ENCODE peak calls at places on chromosomes 4 and X, in nine cellular contexts. K is cardiac muscle cell; T is fibroblast of lung; R is A549; A is tibial artery; Y is astrocyte; U is CD4-positive, alpha-beta T cell; M is lung; N is body of pancreas. F is an unnamed sample. For H3K9me3, the result is how much of the 10 kb centered on the place peaks cover.

GRCh38 chr4:168674077-168674747 is 177.4 kb downstream of the PALLD start:
- DNase-seq in N (no peak), Y (peak), T (peak), A (no peak), R (no peak), M (no peak), K (peak), U (no peak), F (no peak)

GRCh38 chr4:61400446-61400845 is 200.3 kb downstream of the ADGRL3 start:
- DNase-seq in Y (no peak), N (no peak), A (no peak), T (no peak), U (no peak), K (no peak), R (no peak), M (no peak), F (no peak)

GRCh38 chr4:20203508-20203907 is 48.2 kb upstream of the SLIT2 start:
- DNase-seq in U (no peak), A (no peak), N (no peak), Y (peak), R (no peak), M (no peak), T (peak), K (no peak), F (no peak)

GRCh38 chr4:40924096-40924792 is 174.5 kb downstream of the NSUN7 start:
- DNase-seq in Y (no peak), R (peak), N (peak), A (peak), T (peak), M (peak), K (peak), U (peak), F (peak)

GRCh38 chr4:169203891-169204290 is 66.9 kb downstream of the SH3RF1 start:
- DNase-seq in N (no peak), R (no peak), A (no peak), M (no peak), Y (no peak), T (no peak), U (no peak), K (no peak), F (no peak)

GRCh38 chrX:3520458-3520857 is 174.0 kb upstream of the MXRA5 start:
- DNase-seq in N (no peak), R (no peak), U (no peak), M (no peak), T (peak), A (no peak), Y (peak), K (no peak), F (no peak)

GRCh38 chr4:77662396-77662795 is 56.8 kb downstream of the CXCL13 start:
- DNase-seq in U (no peak), M (peak), T (no peak), R (no peak), N (no peak), A (no peak), Y (no peak), K (no peak), F (no peak)

GRCh38 chr4:156829194-156829593 is 142.4 kb downstream of the PDGFC start:
- DNase-seq in Y (peak), T (peak), R (no peak), M (no peak), U (no peak), A (peak), N (no peak), K (no peak), F (no peak)

GRCh38 chr4:6608758-6609414 is 31.6 kb upstream of the MRFAP1 start:
- DNase-seq in M (no peak), R (no peak), U (no peak), N (no peak), T (no peak), A (no peak), Y (no peak), K (peak), F (no peak)

GRCh38 chrX:108122748-108123147 is 31.2 kb downstream of the ATG4A start:
- DNase-seq in Y (peak), K (no peak), A (no peak), R (no peak), T (peak), U (no peak), M (no peak), N (no peak), F (no peak)

GRCh38 chr4:46819095-46819494 is 90.0 kb downstream of the COX7B2 start:
- DNase-seq in U (no peak), T (no peak), R (no peak), K (no peak), Y (no peak), M (no peak), N (no peak), A (no peak), F (no peak)

GRCh38 chr4:183142566-183143545 is 43.8 kb downstream of the WWC2 start:
- DNase-seq in Y (peak), M (no peak), U (no peak), R (no peak), K (peak), A (peak), T (peak), N (peak), F (no peak)

GRCh38 chr4:61443813-61444510 is 243.8 kb downstream of the ADGRL3 start:
- DNase-seq in U (no peak), A (no peak), N (no peak), K (no peak), Y (peak), T (peak), R (no peak), M (no peak), F (no peak)

GRCh38 chr4:113645771-113646455 is 115.6 kb downstream of the CAMK2D start:
- DNase-seq in Y (peak), N (peak), K (no peak), T (peak), U (no peak), A (no peak), M (peak), R (peak), F (peak)

GRCh38 chrX:97416461-97416860 is 532.8 kb downstream of the RPA4 start:
- DNase-seq in M (no peak), U (no peak), N (no peak), A (no peak), R (no peak), Y (no peak), K (no peak), T (no peak), F (no peak)

GRCh38 chrX:14095702-14096101 is 66.0 kb upstream of the GEMIN8 start:
- DNase-seq in K (peak), N (peak), M (peak), U (peak), A (peak), R (no peak), Y (peak), T (peak), F (peak)

GRCh38 chr4:182807346-182807745 is 109.8 kb downstream of the DCTD start:
- DNase-seq in N (no peak), A (no peak), T (no peak), U (no peak), Y (no peak), K (no peak), R (no peak), M (no peak), F (no peak)

GRCh38 chr4:77827343-77827742 is 8.2 kb upstream of the CNOT6L start:
- DNase-seq in U (no peak), Y (no peak), R (no peak), M (no peak), K (no peak), N (no peak), A (no peak), T (no peak), F (no peak)

GRCh38 chr4:141395246-141395830 is 174.6 kb downstream of the ZNF330 start:
- DNase-seq in R (no peak), K (no peak), A (no peak), N (no peak), T (peak), Y (peak), U (no peak), M (no peak), F (no peak)

GRCh38 chr4:63348735-63349673 is 1060.2 kb downstream of the TECRL start:
- DNase-seq in M (no peak), N (no peak), U (no peak), T (no peak), R (no peak), K (no peak), Y (no peak), A (no peak), F (no peak)

GRCh38 chr4:113961322-113961698 is 18.1 kb downstream of the ARSJ start:
- DNase-seq in A (no peak), K (no peak), M (no peak), T (peak), U (no peak), R (peak), N (no peak), Y (peak), F (no peak)

GRCh38 chr4:51843309-51844156 is 580 bp downstream of the DCUN1D4 start:
- DNase-seq in A (peak), M (peak), R (peak), K (peak), T (peak), N (peak), Y (peak), U (peak), F (peak)

GRCh38 chr4:73844352-73844751 is 7.9 kb downstream of the CXCL6 start:
- DNase-seq in T (peak), U (no peak), N (no peak), K (no peak), R (no peak), Y (peak), M (no peak), A (no peak), F (no peak)

GRCh38 chr4:75745192-75745591 is 20.8 kb downstream of the USO1 start:
- DNase-seq in K (peak), T (peak), N (no peak), A (no peak), M (no peak), Y (peak), R (no peak), U (no peak), F (no peak)

GRCh38 chrX:10926906-10927305 is 184.2 kb upstream of the HCCS start:
- DNase-seq in Y (peak), K (no peak), A (no peak), N (no peak), U (no peak), R (no peak), T (peak), M (no peak), F (no peak)

GRCh38 chr4:140427104-140427918 is at the start of gene CLGN:
- DNase-seq in A (peak), T (peak), R (peak), M (peak), K (peak), Y (peak), N (peak), U (peak), F (peak)

GRCh38 chrX:48022740-48023139 is 16.0 kb downstream of the SPACA5 start:
- DNase-seq in M (no peak), R (no peak), A (no peak), T (no peak), U (no peak), K (no peak), Y (no peak), N (no peak), F (no peak)

DNA sequence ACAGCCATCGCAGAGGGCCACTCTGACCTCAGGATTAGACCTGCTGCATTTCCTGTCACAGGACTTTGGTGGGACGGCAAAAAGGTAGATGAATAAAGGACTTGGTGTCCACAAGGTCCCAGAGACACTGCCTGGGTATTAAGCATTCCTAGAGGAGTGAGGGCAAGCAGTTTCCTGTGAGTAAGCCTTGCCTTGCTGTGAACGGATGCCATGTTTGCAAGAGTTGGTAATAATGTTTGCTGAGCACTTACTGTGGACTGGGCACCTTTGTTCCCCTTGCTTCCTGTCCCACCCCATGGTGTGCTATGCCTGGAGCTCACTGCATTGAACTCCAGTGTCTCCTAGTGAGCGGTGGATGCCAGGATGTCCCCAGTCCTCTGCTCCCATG is 95.7 kb upstream of the MSX1 start:
- DNase-seq in N (no peak), A (no peak), T (no peak), U (no peak), K (no peak), R (no peak), M (no peak), Y (no peak), F (no peak)
- TF ChIP-seq CTCF in N (no peak), A (no peak), T (no peak), U (no peak), K (no peak), R (no peak), M (no peak), Y (no peak), F (no peak)

DNA sequence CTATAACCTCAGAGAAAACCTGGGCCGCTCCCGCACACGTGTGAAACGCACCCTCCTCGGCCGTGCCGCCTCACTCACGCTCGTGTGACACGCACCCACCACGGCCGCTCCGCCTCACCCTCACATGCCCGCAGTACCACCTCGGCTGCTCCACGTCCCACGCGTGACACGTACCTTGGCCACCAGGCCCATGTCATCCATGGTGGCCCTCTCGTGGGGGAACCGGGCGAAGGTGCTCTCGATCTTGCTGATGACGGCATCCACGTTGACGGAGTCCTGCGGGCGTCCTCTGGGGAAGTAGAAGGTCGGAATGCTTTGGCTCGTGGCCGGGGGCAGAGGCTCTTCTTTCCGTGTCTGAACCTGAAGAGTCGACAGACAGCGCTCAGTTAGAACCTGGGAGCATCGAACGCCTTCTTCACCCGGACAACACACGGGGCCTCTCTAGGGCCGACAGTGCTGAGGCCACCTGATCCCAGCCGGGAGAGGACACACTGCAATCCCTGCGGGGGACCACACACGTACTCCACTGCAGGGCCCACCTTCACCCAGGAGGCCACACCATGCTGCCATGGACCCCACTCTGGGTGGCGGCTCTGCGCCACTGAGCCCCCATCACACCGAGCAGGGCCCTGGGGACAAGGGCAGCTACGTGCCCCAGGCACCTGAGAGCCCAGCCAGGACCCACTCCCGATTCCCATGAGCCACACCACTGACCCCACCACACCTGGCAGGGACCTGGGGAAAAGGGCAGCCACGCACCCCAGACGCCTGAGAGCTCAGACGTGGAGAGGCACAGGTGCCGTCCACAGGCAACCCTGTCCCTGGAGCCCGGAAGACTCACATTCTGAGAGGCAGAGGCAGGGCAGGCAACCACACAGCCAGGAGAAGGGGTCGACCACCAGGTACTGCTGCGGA is 25.2 kb downstream of the PPP2R3B start:
- DNase-seq in Y (no peak), U (no peak), R (no peak), T (no peak), A (no peak), K (no peak), N (no peak), M (no peak), F (no peak)
- H3K9me3 ChIP-seq in Y (under half), U (under half), R (under half), T (under half), A (under half), K (under half), N (under half), M (under half), F (under half)

DNA sequence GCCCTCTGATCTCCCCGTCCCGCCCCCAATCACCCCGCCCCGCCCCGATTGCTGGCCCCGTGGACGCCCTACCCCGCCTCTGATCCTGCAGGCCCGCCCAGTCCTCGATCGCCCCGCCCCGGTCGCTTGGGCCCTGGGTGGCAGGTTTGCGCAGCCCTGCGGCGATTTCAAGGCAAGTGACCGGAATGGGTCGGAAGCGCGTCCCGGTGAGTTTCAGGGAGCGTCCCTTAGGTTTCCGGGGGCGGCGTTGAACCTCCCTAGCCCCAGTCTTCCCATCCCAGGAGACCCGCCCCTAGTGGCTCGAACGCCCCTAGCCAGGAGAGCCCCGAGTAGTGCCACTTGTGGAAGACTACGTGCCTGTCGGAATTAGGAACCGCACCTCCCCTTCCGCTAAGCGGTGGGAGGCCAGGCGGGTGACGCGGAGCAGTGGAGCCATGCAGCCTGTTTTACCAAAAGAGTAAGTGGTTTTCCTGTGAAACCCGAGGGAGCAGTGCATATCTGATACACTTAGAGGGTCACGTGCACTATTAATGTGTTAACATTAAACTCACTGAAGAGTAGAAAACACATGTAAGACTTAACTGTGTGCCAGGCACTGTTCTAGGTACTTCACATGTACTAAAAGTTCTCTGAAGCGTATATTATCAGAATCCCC is 350 bp upstream of the TEC start:
- DNase-seq in Y (peak), A (peak), K (peak), M (peak), N (peak), R (peak), T (peak), U (peak), F (peak)
- TF ChIP-seq CTCF in Y (no peak), A (peak), K (peak), M (peak), N (peak), R (no peak), T (peak), U (peak), F (no peak)

GRCh38 chrX:79036152-79036551 is 91.0 kb downstream of the P2RY10 start:
- DNase-seq in R (no peak), A (no peak), Y (no peak), N (no peak), K (no peak), U (no peak), M (no peak), T (no peak), F (no peak)
- H3K9me3 ChIP-seq in R (under half), A (under half), Y (under half), N (under half), K (under half), U (under half), M (under half), T (under half), F (under half)

GRCh38 chr4:149884046-149884445 is 68.4 kb upstream of the IQCM start:
- DNase-seq in A (no peak), R (no peak), T (peak), N (peak), Y (no peak), U (no peak), K (no peak), M (no peak), F (peak)
- TF ChIP-seq CTCF in A (no peak), R (no peak), T (no peak), N (no peak), Y (no peak), U (no peak), K (no peak), M (no peak), F (no peak)

F was measured in colonic mucosa.